ENCODE peak calls at places on chromosomes 7 and 10, in four cellular contexts. I is keratinocyte; G is activated naive CD8-positive, alpha-beta T cell treated with anti-CD3 and anti-CD28 coated beads, Interleukin-2, amount 50 U/mL, for 24 hours; A is stomach. Z is an unnamed sample.

GRCh38 chr7:28102778-28103177 is 77.8 kb downstream of the JAZF1 start:
- DNase-seq in I (no peak), G (no peak), A (no peak), Z (peak)

GRCh38 chr7:2958416-2959342 is 85.0 kb downstream of the CARD11 start:
- DNase-seq in I (no peak), G (no peak), A (no peak), Z (no peak)

GRCh38 chr7:34320412-34320811 is 337.6 kb upstream of the NPSR1 start:
- DNase-seq in I (no peak), G (no peak), A (no peak), Z (no peak)

GRCh38 chr7:88480901-88481300 is 174.2 kb upstream of the STEAP4 start:
- DNase-seq in I (no peak), G (no peak), A (no peak), Z (no peak)

GRCh38 chr7:73811760-73812168 is 19.0 kb upstream of the CLDN4 start:
- DNase-seq in I (no peak), G (peak), A (peak), Z (peak)

GRCh38 chr10:49136525-49136924 is 2.7 kb upstream of the FAM170B start:
- DNase-seq in I (no peak), G (no peak), A (no peak), Z (no peak)

GRCh38 chr7:156203923-156204322 is 391.7 kb upstream of the SHH start:
- DNase-seq in I (no peak), G (no peak), A (no peak), Z (no peak)

GRCh38 chr10:78851652-78852051 is 217.1 kb upstream of the ZMIZ1 start:
- DNase-seq in I (no peak), G (no peak), A (no peak), Z (no peak)

GRCh38 chr10:69629897-69630650 is at the start of gene FAM241B:
- DNase-seq in I (no peak), G (peak), A (peak), Z (peak)

GRCh38 chr10:16967866-16968721 is 150.9 kb upstream of the RSU1 start:
- DNase-seq in I (no peak), G (no peak), A (no peak), Z (peak)

GRCh38 chr7:40733111-40733510 is 598.3 kb downstream of the SUGCT start:
- DNase-seq in I (no peak), G (no peak), A (no peak), Z (peak)

GRCh38 chr10:11472158-11472753 is 139.2 kb downstream of the USP6NL start:
- DNase-seq in I (no peak), G (peak), A (peak), Z (peak)

GRCh38 chr10:48554668-48555067 is 50.2 kb downstream of the ARHGAP22 start:
- DNase-seq in I (no peak), G (no peak), A (no peak), Z (no peak)

GRCh38 chr7:26508481-26508880 is 216.8 kb downstream of the SNX10 start:
- DNase-seq in I (no peak), G (no peak), A (no peak), Z (no peak)

GRCh38 chr7:131312838-131313237 is 14.8 kb upstream of the MKLN1 start:
- DNase-seq in I (no peak), G (no peak), A (no peak), Z (no peak)

GRCh38 chr7:38477333-38477732 is 153.8 kb downstream of the AMPH start:
- DNase-seq in I (no peak), G (no peak), A (no peak), Z (no peak)

GRCh38 chr7:157017149-157017548 is 6.7 kb upstream of the MNX1 start:
- DNase-seq in I (no peak), G (no peak), A (no peak), Z (no peak)

GRCh38 chr7:15972767-15973362 is 286.4 kb upstream of the MEOX2 start:
- DNase-seq in I (no peak), G (no peak), A (no peak), Z (peak)

GRCh38 chr7:76091506-76091905 is 43.6 kb downstream of the MDH2 start:
- DNase-seq in I (no peak), G (no peak), A (no peak), Z (no peak)

GRCh38 chr7:158274404-158274811 is 313.2 kb downstream of the PTPRN2 start:
- DNase-seq in I (no peak), G (no peak), A (no peak), Z (no peak)

GRCh38 chr7:20159226-20159747 is 57.9 kb downstream of the MACC1 start:
- DNase-seq in I (no peak), G (no peak), A (no peak), Z (no peak)

GRCh38 chr7:151859111-151859947 is 17.6 kb downstream of the PRKAG2 start:
- DNase-seq in I (no peak), G (no peak), A (peak), Z (no peak)

GRCh38 chr10:74967850-74968620 is 141.6 kb downstream of the KAT6B start:
- DNase-seq in I (no peak), G (no peak), A (no peak), Z (no peak)

GRCh38 chr7:34342403-34342802 is 315.6 kb upstream of the NPSR1 start:
- DNase-seq in I (no peak), G (no peak), A (no peak), Z (no peak)

GRCh38 chr10:30996481-30996980 is 35.1 kb downstream of the ZNF438 start:
- DNase-seq in I (no peak), G (no peak), A (no peak), Z (no peak)

GRCh38 chr10:46079831-46080585 is 33.9 kb upstream of the MSMB start:
- DNase-seq in I (no peak), G (no peak), A (no peak), Z (peak)

GRCh38 chr7:90383879-90384278 is 19.4 kb upstream of the CLDN12 start:
- DNase-seq in I (no peak), G (no peak), A (no peak), Z (peak)

GRCh38 chr7:153616808-153617207 is 435.4 kb upstream of the DPP6 start:
- DNase-seq in I (no peak), G (no peak), A (no peak), Z (no peak)

GRCh38 chr10:96656839-96657238 is 63.5 kb downstream of the PIK3AP1 start:
- DNase-seq in I (no peak), G (no peak), A (no peak), Z (no peak)

GRCh38 chr7:69237541-69237940 is 360.7 kb upstream of the AUTS2 start:
- DNase-seq in I (no peak), G (no peak), A (no peak), Z (no peak)

GRCh38 chr7:155368894-155369600 is 71.4 kb downstream of the INSIG1 start:
- DNase-seq in I (no peak), G (no peak), A (no peak), Z (no peak)

GRCh38 chr10:17386616-17387075 is 67.7 kb downstream of the ST8SIA6 start:
- DNase-seq in I (no peak), G (no peak), A (no peak), Z (no peak)

GRCh38 chr7:4840097-4840501 is 21.7 kb downstream of the PAPOLB start:
- DNase-seq in I (no peak), G (no peak), A (peak), Z (no peak)

GRCh38 chr10:74593470-74593869 is 232.9 kb upstream of the KAT6B start:
- DNase-seq in I (no peak), G (no peak), A (no peak), Z (peak)

GRCh38 chr7:2660359-2661095 is 27.5 kb upstream of the AMZ1 start:
- DNase-seq in I (no peak), G (no peak), A (no peak), Z (no peak)